ENCODE peak calls at places on chromosomes 1 and 21, in ten cellular contexts. L is DND-41; R is RWPE2; O is thoracic aorta; M is fibroblast of pulmonary artery; D is NB4; V is CD8-positive, alpha-beta memory T cell; U is fibroblast of lung; Y is heart left ventricle; J is brain microvascular endothelial cell. Z is an unnamed sample.

GRCh38 chr1:26239936-26240335 is 5.9 kb downstream of the CEP85 start:
- DNase-seq in R (no peak), D (no peak), O (no peak), V (no peak), L (no peak), M (peak; percentile 71), Y (no peak), U (peak; percentile 83), J (peak; percentile 34), Z (no peak)

GRCh38 chr1:22471078-22471477 is 19.4 kb downstream of the ZBTB40 start:
- DNase-seq in R (no peak), J (peak; percentile 20), L (no peak), U (peak; percentile 73), M (peak; percentile 64), O (no peak), Y (no peak), V (no peak), D (no peak), Z (no peak)

GRCh38 chr1:50975436-50975835 is 5.4 kb downstream of the CDKN2C start:
- DNase-seq in U (no peak), J (no peak), V (no peak), Y (no peak), L (no peak), R (no peak), M (no peak), O (no peak), D (no peak), Z (no peak)

GRCh38 chr1:150561830-150562367 is 12.7 kb downstream of the ADAMTSL4 start:
- DNase-seq in U (peak; percentile 95), J (peak; percentile 88), R (peak; percentile 94), V (peak; percentile 70), L (peak; percentile 85), Y (peak; percentile 97), D (peak; percentile 42), O (peak; percentile 62), M (peak; percentile 97), Z (no peak)

GRCh38 chr1:191876631-191877030 is 281.6 kb upstream of the RGS18 start:
- DNase-seq in L (no peak), U (no peak), D (no peak), V (no peak), Y (no peak), J (no peak), O (no peak), R (no peak), M (no peak), Z (no peak)

GRCh38 chr1:178407662-178408061 is 89.1 kb downstream of the CLEC20A start:
- DNase-seq in U (no peak), Y (no peak), V (no peak), R (no peak), L (no peak), M (peak; percentile 17), O (no peak), D (no peak), J (no peak), Z (no peak)

GRCh38 chr21:40760811-40761210 is 86.1 kb downstream of the DSCAM start:
- DNase-seq in Y (no peak), D (no peak), J (no peak), L (no peak), R (no peak), V (no peak), O (no peak), U (peak; percentile 33), M (no peak), Z (no peak)

GRCh38 chr1:25245809-25246599 is 1.2 kb downstream of the RSRP1 start:
- DNase-seq in O (no peak), U (peak; percentile 29), D (peak; percentile 34), J (no peak), M (peak; percentile 56), Y (no peak), V (no peak), R (no peak), L (no peak), Z (no peak)

GRCh38 chr1:15946546-15947381 is 29.1 kb downstream of the ZBTB17 start:
- DNase-seq in D (no peak), J (no peak), O (no peak), M (no peak), L (no peak), Y (no peak), R (no peak), U (no peak), V (no peak), Z (no peak)

GRCh38 chr1:222062640-222063039 is 320.8 kb upstream of the DUSP10 start:
- DNase-seq in Y (no peak), U (no peak), M (no peak), J (no peak), L (no peak), V (no peak), O (no peak), R (no peak), D (no peak), Z (no peak)

GRCh38 chr1:204153667-204154066 is 1.8 kb upstream of the ETNK2 start:
- DNase-seq in V (no peak), Y (no peak), J (no peak), D (no peak), L (no peak), M (no peak), U (no peak), R (no peak), O (no peak), Z (no peak)

GRCh38 chr1:226029568-226030225 is 30.6 kb upstream of the SDE2 start:
- DNase-seq in D (no peak), Y (no peak), O (no peak), U (no peak), M (no peak), L (no peak), R (no peak), J (no peak), V (no peak), Z (no peak)

GRCh38 chr1:119648620-119649004 is 546 bp upstream of the ZNF697 start:
- DNase-seq in V (no peak), O (no peak), Y (no peak), J (no peak), D (no peak), U (no peak), R (no peak), M (no peak), L (no peak), Z (no peak)
- H3K4me3 ChIP-seq in V (no peak overlapping the region), O (peak overlapping the region; percentile 97), Y (peak overlapping the region; percentile 95), J (peak overlapping the region; percentile 89), D (peak overlapping the region; percentile 59), U (peak overlapping the region; percentile 57), R (peak overlapping the region; percentile 79), M (peak overlapping the region; percentile 82), L (no peak overlapping the region), Z (no peak overlapping the region)

GRCh38 chr1:93238425-93238824 is 57.9 kb downstream of the CCDC18 start:
- DNase-seq in L (no peak), O (no peak), V (no peak), M (no peak), D (no peak), U (no peak), Y (no peak), R (no peak), J (no peak), Z (no peak)
- H3K4me3 ChIP-seq in L (no peak overlapping the region), O (no peak overlapping the region), V (no peak overlapping the region), M (no peak overlapping the region), D (no peak overlapping the region), U (no peak overlapping the region), Y (no peak overlapping the region), R (no peak overlapping the region), J (no peak overlapping the region), Z (no peak overlapping the region)

DNA sequence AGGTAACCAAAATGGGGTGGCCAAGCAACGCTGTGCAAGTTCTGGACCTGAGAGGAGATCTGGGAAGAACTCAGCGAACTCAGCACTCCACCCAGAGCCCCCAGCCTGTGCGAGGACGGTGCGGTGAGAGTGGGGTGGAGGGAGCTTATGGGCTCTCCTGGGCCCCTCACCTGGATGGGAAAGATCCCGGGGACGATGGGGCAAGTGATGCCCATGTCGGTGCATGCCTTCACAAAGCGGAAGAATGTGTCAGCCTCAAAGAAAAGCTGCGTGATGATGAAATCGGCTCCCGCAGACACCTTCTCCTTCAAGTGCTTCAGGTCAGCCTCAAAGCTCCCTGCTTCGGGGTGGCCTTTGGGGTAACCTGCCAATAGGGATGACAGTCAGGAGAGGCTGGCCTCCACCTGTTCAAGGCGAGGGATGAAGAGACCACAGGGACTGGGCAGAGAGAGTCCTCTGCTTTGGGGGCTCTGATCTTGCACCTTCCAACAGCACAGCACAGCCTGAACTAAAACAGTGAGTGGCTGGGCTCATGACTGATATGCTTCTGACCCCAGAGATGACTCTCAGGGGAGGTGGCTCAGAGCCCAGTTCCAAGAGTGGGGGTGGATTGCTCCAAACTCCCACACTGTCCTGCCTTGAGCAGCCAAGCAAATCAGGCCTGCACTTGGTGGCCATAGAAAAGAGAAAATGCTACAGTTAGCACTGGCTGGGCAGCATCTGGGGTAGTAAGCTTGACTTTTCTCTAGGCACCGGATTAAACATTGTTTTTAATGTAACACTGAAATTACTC is 9.5 kb downstream of the MTHFR start:
- DNase-seq in M (peak; percentile 57), J (peak; percentile 24), U (peak; percentile 23), Y (peak; percentile 71), D (no peak), L (no peak), R (no peak), O (no peak), V (no peak), Z (no peak)
- H3K4me3 ChIP-seq in M (no peak overlapping the region), J (no peak overlapping the region), U (no peak overlapping the region), Y (no peak overlapping the region), D (no peak overlapping the region), L (no peak overlapping the region), R (no peak overlapping the region), O (no peak overlapping the region), V (no peak overlapping the region), Z (no peak overlapping the region)

GRCh38 chr1:30756545-30757195 is 904 bp downstream of the LAPTM5 start:
- DNase-seq in J (peak; percentile 81), D (peak; percentile 99), R (no peak), V (peak; percentile 86), L (peak; percentile 87), M (peak; percentile 62), Y (peak; percentile 83), U (peak; percentile 96), O (peak; percentile 10), Z (peak; percentile 88)

GRCh38 chr1:30758785-30759380 is 1.3 kb upstream of the LAPTM5 start:
- DNase-seq in M (peak; percentile 38), Y (no peak), V (no peak), L (peak; percentile 47), U (peak; percentile 35), O (no peak), R (no peak), D (peak; percentile 69), J (no peak), Z (peak; percentile 92)

GRCh38 chr1:30757976-30758688 is 558 bp upstream of the LAPTM5 start:
- DNase-seq in U (no peak), D (no peak), L (no peak), O (no peak), V (no peak), J (no peak), M (no peak), Y (no peak), R (no peak), Z (no peak)

GRCh38 chr1:30756206-30756544 is 1.4 kb downstream of the LAPTM5 start:
- DNase-seq in V (no peak), R (no peak), L (no peak), M (no peak), D (peak; percentile 22), O (no peak), U (no peak), Y (no peak), J (no peak), Z (no peak)

GRCh38 chr1:30757196-30757949 is at the start of gene LAPTM5:
- DNase-seq in O (no peak), J (peak; percentile 27), M (peak; percentile 21), D (peak; percentile 79), L (peak; percentile 65), R (no peak), Y (peak; percentile 89), U (peak; percentile 61), V (peak; percentile 66), Z (peak; percentile 54)
- H3K4me3 ChIP-seq in O (peak within 1 kb of the TSS; percentile 67), J (no peak within 1 kb of the TSS), M (no peak within 1 kb of the TSS), D (peak within 1 kb of the TSS; percentile 93), L (peak within 1 kb of the TSS; percentile 40), R (no peak within 1 kb of the TSS), Y (peak within 1 kb of the TSS; percentile 36), U (no peak within 1 kb of the TSS), V (peak within 1 kb of the TSS; percentile 74), Z (peak within 1 kb of the TSS; percentile 82)

GRCh38 chr1:67308136-67308535 is 463 bp downstream of the IL12RB2 start:
- DNase-seq in Y (no peak), U (no peak), R (no peak), M (no peak), O (no peak), V (no peak), L (no peak), J (no peak), D (no peak), Z (no peak)
- H3K4me3 ChIP-seq in Y (peak overlapping the region; percentile 38), U (no peak overlapping the region), R (no peak overlapping the region), M (no peak overlapping the region), O (peak overlapping the region; percentile 67), V (no peak overlapping the region), L (no peak overlapping the region), J (no peak overlapping the region), D (no peak overlapping the region), Z (no peak overlapping the region)

Z was measured in Jurkat, Clone E6-1.